ENCODE peak calls at places on chromosomes 2 and 18, in four cellular contexts. K is HCT116, C is MM.1S, A is PC-3. Y is an unnamed sample. For H3K9me2, the result is how much of the 10 kb centered on the place peaks cover.

GRCh38 chr2:223586261-223586660 is 15.9 kb downstream of the SCG2 start:
- DNase-seq in K (no peak), C (no peak), A (no peak), Y (peak)

GRCh38 chr2:188695953-188696352 is 278.2 kb upstream of the COL3A1 start:
- DNase-seq in K (no peak), C (no peak), A (peak), Y (peak)

GRCh38 chr2:64606495-64607363 is 47.0 kb downstream of the SERTAD2 start:
- DNase-seq in K (no peak), C (no peak), A (peak), Y (peak)

GRCh38 chr2:38074047-38074774 is 1.7 kb downstream of the CYP1B1 start:
- DNase-seq in K (no peak), C (no peak), A (peak), Y (no peak)

GRCh38 chr2:215410932-215411285 is 25.0 kb downstream of the FN1 start:
- DNase-seq in K (peak), C (no peak), A (peak), Y (peak)

GRCh38 chr2:150279673-150280072 is 207.8 kb downstream of the RND3 start:
- DNase-seq in K (no peak), C (no peak), A (no peak), Y (peak)

GRCh38 chr2:63862802-63863201 is 21.1 kb downstream of the UGP2 start:
- DNase-seq in K (peak), C (no peak), A (peak), Y (peak)

GRCh38 chr2:216974321-216975302 is 114.7 kb upstream of the TNP1 start:
- DNase-seq in K (no peak), C (no peak), A (no peak), Y (no peak)

GRCh38 chr2:205720451-205720902 is 38.2 kb downstream of the NRP2 start:
- DNase-seq in K (no peak), C (no peak), A (no peak), Y (no peak)

GRCh38 chr2:86480105-86480504 is 38.9 kb downstream of the KDM3A start:
- DNase-seq in K (no peak), C (no peak), A (no peak), Y (peak)

GRCh38 chr2:217286833-217287232 is 427.0 kb upstream of the TNP1 start:
- DNase-seq in K (no peak), C (no peak), A (no peak), Y (peak)

GRCh38 chr2:176419591-176420071 is 150.4 kb downstream of the MTX2 start:
- DNase-seq in K (no peak), C (no peak), A (peak), Y (peak)

GRCh38 chr18:40431071-40431998 is 1523.7 kb upstream of the PIK3C3 start:
- DNase-seq in K (no peak), C (no peak), A (no peak), Y (no peak)

GRCh38 chr2:7988440-7988839 is 693.4 kb upstream of the ID2 start:
- DNase-seq in K (no peak), C (no peak), A (peak), Y (no peak)

GRCh38 chr2:7989823-7990222 is 692.0 kb upstream of the ID2 start:
- DNase-seq in K (no peak), C (no peak), A (no peak), Y (no peak)

GRCh38 chr2:7986431-7986830 is 695.4 kb upstream of the ID2 start:
- DNase-seq in K (no peak), C (no peak), A (no peak), Y (no peak)

GRCh38 chr2:7984693-7985353 is 697.0 kb upstream of the ID2 start:
- DNase-seq in K (no peak), C (no peak), A (no peak), Y (no peak)

DNA sequence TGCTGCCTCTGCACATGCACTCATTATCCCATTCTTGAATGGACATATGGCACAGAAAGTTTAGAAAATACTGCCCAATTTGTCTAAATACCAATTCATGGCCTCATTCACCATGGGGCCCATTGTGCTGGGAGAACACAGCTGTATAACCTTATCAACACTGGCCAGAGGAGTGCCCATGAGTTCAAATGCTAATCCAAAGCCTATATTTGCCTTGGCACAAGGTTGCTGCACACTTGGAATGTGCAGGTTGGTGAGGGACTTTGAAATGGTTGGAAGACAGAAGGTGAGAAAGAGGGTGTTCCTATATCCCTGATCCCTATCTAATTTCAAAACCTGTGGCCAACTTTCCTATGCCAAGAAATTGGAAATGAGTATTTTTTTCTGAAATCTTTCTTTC is 693.9 kb upstream of the ID2 start:
- DNase-seq in K (no peak), C (no peak), A (no peak), Y (no peak)
- H3K9me2 ChIP-seq in K (under half), C (under half), A (under half), Y (under half)

DNA sequence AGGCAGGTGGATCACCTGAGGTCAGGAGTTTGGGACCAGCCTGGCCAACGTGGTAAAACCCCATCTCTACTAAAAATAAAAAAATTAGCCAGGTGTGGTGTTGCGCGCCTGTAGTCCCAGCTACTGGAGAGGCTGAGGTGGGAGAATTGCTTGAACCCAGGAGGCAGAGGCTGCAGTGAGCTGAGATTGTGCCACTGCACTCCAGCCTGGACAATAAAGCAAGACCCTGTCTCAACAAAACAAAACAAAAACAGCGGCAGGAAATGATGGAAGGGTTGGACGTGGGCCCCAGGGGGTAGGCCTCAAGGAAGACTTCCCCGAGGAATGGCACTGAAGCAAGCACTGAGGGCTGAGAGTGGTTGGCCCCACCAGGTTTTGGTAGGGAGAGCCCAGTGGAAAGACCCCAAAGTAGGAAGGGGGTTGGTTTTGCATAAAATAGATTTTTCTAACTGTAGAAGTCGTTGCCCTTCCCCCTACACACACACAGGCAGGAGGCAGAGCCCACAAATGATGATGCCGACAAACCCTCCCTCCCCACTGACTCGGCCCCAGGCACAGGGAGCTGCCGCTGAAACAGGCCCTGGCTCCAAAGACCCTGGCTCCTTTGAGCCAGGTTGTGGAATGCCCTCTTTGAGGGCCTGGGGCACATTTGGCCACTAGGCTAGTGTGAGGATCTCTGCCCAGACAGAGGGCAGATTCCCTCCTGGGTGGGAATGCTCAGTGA is 104.8 kb downstream of the CABLES1 start:
- DNase-seq in K (no peak), C (no peak), A (no peak), Y (no peak)
- H3K9ac ChIP-seq in K (no peak), C (peak), A (no peak), Y (no peak)

DNA sequence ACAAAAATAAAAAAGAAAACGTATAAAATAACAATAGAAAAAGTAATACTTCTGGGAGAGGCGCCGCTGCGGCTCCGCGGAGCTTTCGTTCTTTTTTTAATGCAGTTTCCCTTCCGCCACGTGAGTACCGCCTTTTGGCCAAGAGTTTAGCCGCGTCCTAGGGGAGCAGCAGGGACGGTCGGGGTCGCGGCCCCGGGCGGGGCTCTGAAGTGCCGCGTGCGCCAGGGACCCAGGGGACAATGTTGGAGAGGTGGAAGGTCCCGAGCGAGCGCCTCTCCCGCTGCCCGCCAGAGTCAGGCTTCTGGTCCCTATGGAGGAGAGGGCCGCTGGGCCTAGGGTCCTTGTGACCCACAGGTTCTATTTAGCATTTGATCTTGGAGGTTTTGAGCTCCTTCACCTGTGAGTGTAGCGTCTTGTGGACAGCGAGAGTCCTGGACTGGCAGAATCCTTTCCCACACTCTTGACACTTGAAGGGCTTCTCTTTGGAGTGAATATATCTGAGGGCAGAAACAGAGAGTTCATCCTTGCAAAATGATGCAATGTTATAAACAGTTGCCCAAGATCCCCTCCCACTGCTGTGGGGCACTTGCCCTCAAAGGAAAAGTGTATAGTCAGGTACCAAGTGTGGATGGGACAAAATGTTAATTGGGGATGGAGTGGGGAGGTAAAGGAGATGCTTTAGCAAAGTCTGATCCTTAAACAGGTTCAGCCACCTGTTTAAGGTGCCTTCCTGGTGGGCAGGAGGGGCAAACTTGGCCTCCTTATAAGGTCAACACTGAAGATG is 6.3 kb downstream of the OSR1 start:
- DNase-seq in K (no peak), C (peak), A (no peak), Y (no peak)
- TF ChIP-seq EZH2 in K (no peak), C (no peak), A (no peak), Y (no peak)

GRCh38 chr2:128638311-128638710 is 319.6 kb upstream of the HS6ST1 start:
- DNase-seq in K (no peak), C (no peak), A (no peak), Y (no peak)

GRCh38 chr2:128639693-128640092 is 321.0 kb upstream of the HS6ST1 start:
- DNase-seq in K (no peak), C (no peak), A (no peak), Y (peak)

GRCh38 chr2:128641421-128642095 is 322.9 kb upstream of the HS6ST1 start:
- DNase-seq in K (no peak), C (no peak), A (no peak), Y (no peak)

GRCh38 chr2:128640847-128641360 is 322.2 kb upstream of the HS6ST1 start:
- DNase-seq in K (no peak), C (no peak), A (no peak), Y (no peak)

GRCh38 chr2:128640166-128640846 is 321.6 kb upstream of the HS6ST1 start:
- DNase-seq in K (no peak), C (no peak), A (no peak), Y (peak)
- H3K9me2 ChIP-seq in K (under half), C (under half), A (under half), Y (under half)

GRCh38 chr2:239192456-239192855 is 208.4 kb downstream of the HDAC4 start:
- DNase-seq in K (no peak), C (no peak), A (no peak), Y (no peak)

GRCh38 chr2:239189711-239190131 is 211.1 kb downstream of the HDAC4 start:
- DNase-seq in K (no peak), C (no peak), A (no peak), Y (no peak)

GRCh38 chr2:239190346-239190745 is 210.5 kb downstream of the HDAC4 start:
- DNase-seq in K (no peak), C (no peak), A (no peak), Y (no peak)

GRCh38 chr2:239192975-239193374 is 207.8 kb downstream of the HDAC4 start:
- DNase-seq in K (no peak), C (no peak), A (no peak), Y (no peak)

GRCh38 chr2:239190921-239191885 is 209.6 kb downstream of the HDAC4 start:
- DNase-seq in K (no peak), C (no peak), A (no peak), Y (no peak)
- H3K9ac ChIP-seq in K (no peak), C (no peak), A (no peak), Y (no peak)

GRCh38 chr2:73174244-73174643 is 28.1 kb upstream of the NOTO start:
- DNase-seq in K (no peak), C (no peak), A (no peak), Y (no peak)

GRCh38 chr2:73176205-73176880 is 26.0 kb upstream of the NOTO start:
- DNase-seq in K (no peak), C (peak), A (no peak), Y (peak)

GRCh38 chr2:73174941-73175662 is 27.3 kb upstream of the NOTO start:
- DNase-seq in K (no peak), C (no peak), A (no peak), Y (no peak)

GRCh38 chr2:73176881-73177644 is 25.3 kb upstream of the NOTO start:
- DNase-seq in K (peak), C (peak), A (peak), Y (peak)

GRCh38 chr2:73175663-73176204 is 26.6 kb upstream of the NOTO start:
- DNase-seq in K (no peak), C (peak), A (peak), Y (peak)
- TF ChIP-seq EZH2 in K (no peak), C (no peak), A (no peak), Y (no peak)

GRCh38 chr2:128638741-128639477 is 320.2 kb upstream of the HS6ST1 start:
- DNase-seq in K (no peak), C (no peak), A (no peak), Y (peak)
- H3K9me2 ChIP-seq in K (under half), C (under half), A (under half), Y (under half)

GRCh38 chr2:157246212-157247067 is 11.1 kb upstream of the GALNT5 start:
- DNase-seq in K (peak), C (no peak), A (peak), Y (peak)
- H3K9ac ChIP-seq in K (peak), C (no peak), A (peak), Y (peak)

DNA sequence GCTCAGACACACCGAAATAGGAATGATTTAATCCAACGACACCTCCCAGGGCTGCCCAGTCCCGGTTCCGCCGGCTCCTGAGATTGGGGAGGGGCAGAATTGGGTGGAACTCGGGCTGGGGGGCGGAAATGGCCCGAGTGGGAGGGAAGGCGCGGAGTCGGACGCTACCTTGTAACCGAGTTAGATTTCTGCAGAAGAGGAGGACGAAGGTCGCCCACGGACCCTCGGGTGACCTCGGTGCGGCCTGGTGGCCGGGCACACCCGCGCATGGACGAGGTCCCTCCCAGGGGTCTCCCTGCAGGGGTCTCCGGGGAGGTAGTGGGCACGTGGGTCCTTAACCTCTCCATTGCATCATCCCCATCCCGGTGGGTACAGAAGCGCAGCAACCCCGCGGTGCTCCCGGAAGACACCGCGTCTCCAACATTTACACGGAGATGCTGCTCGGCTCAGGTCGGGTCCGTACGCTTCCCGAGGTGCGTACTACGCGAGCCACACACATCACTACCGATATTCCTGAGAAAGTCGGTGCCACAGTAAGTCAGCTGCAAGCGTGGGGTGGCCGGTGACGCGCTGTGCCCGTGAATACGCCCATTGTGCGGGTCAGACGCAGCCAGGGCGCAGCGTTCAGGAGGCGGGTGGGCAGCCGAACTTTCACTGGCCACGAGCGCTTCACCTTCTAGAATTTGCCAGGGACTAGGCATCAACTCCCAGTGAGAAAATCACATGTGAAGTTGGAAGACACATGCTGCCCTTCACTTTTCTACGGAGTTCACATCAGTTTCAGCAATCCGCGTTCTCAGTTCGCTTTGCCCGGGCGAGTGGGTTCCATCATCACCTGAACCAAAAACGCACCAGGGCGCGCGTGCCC is 3.0 kb downstream of the ZNF516 start:
- DNase-seq in K (no peak), C (no peak), A (peak), Y (peak)
- TF ChIP-seq EZH2 in K (no peak), C (no peak), A (peak), Y (no peak)